ENCODE peak calls at places on chromosomes 16 and 17, in four cellular contexts. T, F, N and B are unnamed samples.

GRCh38 chr17:82527893-82528292 is 8.4 kb downstream of the FOXK2 start:
- DNase-seq in T (no peak), N (no peak), F (no peak), B (no peak)

GRCh38 chr17:38750312-38751121 is 2.0 kb upstream of the PSMB3 start:
- DNase-seq in T (peak; percentile 22), N (peak; percentile 73), F (peak; percentile 57), B (no peak)

GRCh38 chr17:79650283-79650682 is 39.4 kb upstream of the RBFOX3 start:
- DNase-seq in F (no peak), N (peak; percentile 13), T (no peak), B (peak; percentile 16)

GRCh38 chr16:2512920-2513404 is 790 bp upstream of the ATP6V0C start:
- DNase-seq in N (peak; percentile 77), F (peak; percentile 53), T (no peak), B (peak; percentile 72)

GRCh38 chr16:72455743-72456659 is 284.0 kb upstream of the PMFBP1 start:
- DNase-seq in F (no peak), N (no peak), T (no peak), B (no peak)

GRCh38 chr17:40727447-40728231 is 24.1 kb upstream of the KRT24 start:
- DNase-seq in F (no peak), T (peak; percentile 4), N (no peak), B (no peak)

GRCh38 chr17:61589990-61590389 is 1.0 kb downstream of the NACA2 start:
- DNase-seq in F (no peak), N (no peak), T (no peak), B (no peak)

GRCh38 chr17:8005951-8006730 is 3.7 kb downstream of the GUCY2D start:
- DNase-seq in F (peak; percentile 36), T (no peak), N (no peak), B (no peak)

GRCh38 chr16:15482068-15482747 is 47.8 kb downstream of the BMERB1 start:
- DNase-seq in N (no peak), T (peak; percentile 99), F (peak; percentile 97), B (peak; percentile 90)

GRCh38 chr17:10053976-10054551 is 144.3 kb downstream of the GAS7 start:
- DNase-seq in F (no peak), T (no peak), N (no peak), B (no peak)

GRCh38 chr17:71460943-71461342 is 659.9 kb upstream of the SOX9 start:
- DNase-seq in T (peak; percentile 43), F (peak; percentile 30), N (peak; percentile 52), B (no peak)

GRCh38 chr16:8167436-8167835 is 422.9 kb downstream of the TMEM114 start:
- DNase-seq in T (no peak), N (no peak), F (no peak), B (no peak)

GRCh38 chr17:40551091-40551873 is 14.0 kb downstream of the CCR7 start:
- DNase-seq in T (peak; percentile 100), F (no peak), N (no peak), B (no peak)

GRCh38 chr16:73996624-73997339 is 299.8 kb upstream of the PSMD7 start:
- DNase-seq in T (no peak), N (no peak), F (no peak), B (no peak)

GRCh38 chr17:42135664-42136653 is 13.4 kb downstream of the HSPB9 start:
- DNase-seq in N (no peak), T (peak; percentile 85), F (peak; percentile 74), B (peak; percentile 82)

GRCh38 chr16:1026784-1027415 is 45.3 kb downstream of the SOX8 start:
- DNase-seq in N (no peak), F (no peak), T (no peak), B (no peak)

GRCh38 chr16:23974223-23974622 is 138.4 kb downstream of the PRKCB start:
- DNase-seq in N (peak; percentile 73), T (no peak), F (peak; percentile 86), B (peak; percentile 81)

GRCh38 chr16:49281843-49282642 is 405 bp upstream of the CBLN1 start:
- DNase-seq in T (peak; percentile 16), F (peak; percentile 97), N (peak; percentile 96), B (peak; percentile 92)

GRCh38 chr16:883340-883739 is 82.8 kb upstream of the GNG13 start:
- DNase-seq in N (no peak), F (no peak), T (no peak), B (no peak)

GRCh38 chr16:84303023-84303422 is 8.3 kb downstream of the WFDC1 start:
- DNase-seq in F (no peak), T (peak; percentile 73), N (no peak), B (no peak)
- H3K56ac ChIP-seq in F (no peak overlapping the region), T (peak overlapping the region; percentile 92), N (no peak overlapping the region), B (no peak overlapping the region)

DNA sequence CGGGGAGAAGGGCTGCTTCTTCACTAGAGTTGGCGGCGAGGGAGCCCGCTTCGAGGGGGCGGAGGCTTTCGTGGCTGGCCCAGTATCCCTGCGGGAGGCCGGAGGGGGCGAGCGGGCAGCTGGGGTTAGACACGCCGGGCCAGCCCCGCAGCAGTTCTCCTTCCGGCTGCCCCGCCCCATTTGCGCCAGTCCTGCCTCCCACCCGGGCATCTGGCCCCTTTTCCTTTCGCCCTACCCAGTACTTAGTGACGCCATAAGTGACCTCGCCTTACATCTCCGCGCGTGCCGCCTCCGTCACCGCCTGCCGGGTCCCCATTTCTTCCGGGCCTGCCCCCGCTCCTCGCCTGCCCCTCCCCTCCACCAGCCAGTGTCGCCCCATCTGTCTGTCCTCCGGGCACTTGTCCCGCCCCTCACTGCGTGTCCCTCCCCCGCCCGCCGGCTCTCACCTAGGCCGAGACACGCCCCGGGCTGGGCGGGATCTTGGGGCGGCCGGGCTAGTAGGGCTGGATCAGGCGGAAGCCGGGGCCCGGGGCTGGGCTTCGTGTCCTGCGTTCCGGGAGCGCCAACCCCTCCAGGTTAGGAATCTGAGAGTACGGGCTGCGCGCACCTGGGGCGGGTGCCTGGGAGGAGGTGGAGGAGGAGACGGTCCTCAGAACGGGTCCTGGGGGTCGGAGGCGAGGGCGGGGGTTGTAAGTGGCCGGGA is 14.3 kb downstream of the SPATA32 start:
- DNase-seq in F (peak; percentile 98), T (peak; percentile 90), N (peak; percentile 97), B (peak; percentile 100)
- H2BK120ac ChIP-seq in F (no peak overlapping the region), T (peak overlapping the region; percentile 9), N (peak overlapping the region; percentile 24), B (no peak overlapping the region)

DNA sequence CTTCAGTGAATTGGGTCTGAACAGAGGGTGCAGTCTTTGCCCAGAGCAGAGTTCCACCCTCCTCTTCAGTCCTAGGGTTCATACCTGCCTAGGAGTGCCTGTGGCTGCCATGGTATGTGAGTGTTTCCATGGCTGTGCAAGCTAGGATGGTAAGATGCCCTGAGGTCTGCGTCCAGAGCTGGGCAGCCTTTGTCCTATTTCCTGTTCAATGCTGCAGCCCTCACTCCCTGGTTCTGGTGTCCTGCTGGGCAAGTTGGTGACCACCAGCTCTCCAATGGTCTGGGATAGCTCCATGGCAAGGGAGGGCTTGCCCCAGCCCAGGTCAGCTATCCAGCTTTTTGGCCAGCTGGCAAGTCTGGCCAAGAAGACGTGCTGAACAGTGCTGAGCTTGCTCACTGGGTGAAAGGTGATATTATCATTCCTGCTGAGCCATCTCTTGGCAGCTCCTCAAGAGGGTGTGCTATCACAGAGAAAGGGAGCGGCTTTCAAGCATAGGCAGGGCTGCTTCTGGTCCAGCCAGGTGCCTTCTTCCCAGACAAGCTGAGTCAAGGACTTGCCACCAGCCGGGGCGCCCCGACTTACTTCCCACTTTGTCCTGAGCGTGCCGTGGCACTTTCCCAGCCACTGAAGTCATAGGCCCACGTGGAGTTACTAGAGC is 13.0 kb upstream of the NFATC3 start:
- DNase-seq in T (peak; percentile 78), F (no peak), N (peak; percentile 27), B (no peak)
- H3K56ac ChIP-seq in T (no peak overlapping the region), F (no peak overlapping the region), N (no peak overlapping the region), B (no peak overlapping the region)

GRCh38 chr17:27807567-27808470 is 7.5 kb upstream of the NOS2 start:
- DNase-seq in N (no peak), F (no peak), T (no peak), B (no peak)

GRCh38 chr17:27804113-27804512 is 3.8 kb upstream of the NOS2 start:
- DNase-seq in N (no peak), T (no peak), F (no peak), B (peak; percentile 55)

GRCh38 chr17:27802962-27803680 is 2.8 kb upstream of the NOS2 start:
- DNase-seq in T (no peak), N (no peak), F (peak; percentile 35), B (no peak)

GRCh38 chr17:27808629-27809028 is 8.3 kb upstream of the NOS2 start:
- DNase-seq in T (no peak), F (no peak), N (no peak), B (peak; percentile 52)

DNA sequence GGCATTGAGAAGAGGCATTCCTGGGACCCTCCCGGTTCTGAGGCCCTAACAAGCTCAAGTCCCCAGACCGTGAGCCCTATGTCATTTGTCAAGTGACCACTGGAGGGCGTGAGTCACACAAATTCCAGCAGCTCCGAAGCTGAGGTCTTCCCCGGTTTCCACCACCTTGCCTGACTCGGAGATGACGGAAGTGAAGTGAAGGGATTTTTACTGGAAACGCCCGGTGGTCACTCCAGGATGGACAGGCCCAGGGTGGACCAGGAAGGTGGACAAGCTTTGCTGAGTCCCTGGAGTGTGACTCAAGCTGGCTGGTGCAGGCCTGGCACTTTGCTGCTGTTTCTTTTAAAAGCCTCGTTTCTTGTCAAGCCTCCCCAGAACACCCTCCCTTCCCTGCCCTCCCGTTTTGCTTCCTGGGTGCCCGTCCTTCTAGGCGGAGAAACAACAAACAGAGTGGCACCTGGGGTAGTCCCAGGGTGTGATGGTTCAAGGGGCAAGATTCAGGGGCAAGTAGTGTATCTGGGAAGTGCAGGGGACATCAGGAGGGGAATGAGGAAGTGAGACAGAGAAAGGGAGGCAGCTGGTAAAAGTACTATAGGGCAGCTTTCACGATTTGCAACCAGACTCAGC is 5.3 kb upstream of the NOS2 start:
- DNase-seq in N (peak; percentile 91), T (peak; percentile 86), F (peak; percentile 92), B (peak; percentile 94)
- H2BK120ac ChIP-seq in N (no peak overlapping the region), T (peak overlapping the region; percentile 69), F (no peak overlapping the region), B (no peak overlapping the region)

GRCh38 chr17:77449373-77449907 is 308.7 kb downstream of the SEC14L1 start:
- DNase-seq in F (no peak), N (peak; percentile 48), T (no peak), B (no peak)

GRCh38 chr17:77450742-77451270 is 310.0 kb downstream of the SEC14L1 start:
- DNase-seq in F (no peak), N (no peak), T (no peak), B (no peak)

GRCh38 chr17:77449908-77450741 is 309.4 kb downstream of the SEC14L1 start:
- DNase-seq in N (peak; percentile 78), F (peak; percentile 90), T (peak; percentile 72), B (peak; percentile 84)

GRCh38 chr17:77451894-77452852 is 311.4 kb downstream of the SEC14L1 start:
- DNase-seq in F (peak; percentile 87), T (peak; percentile 72), N (peak; percentile 69), B (peak; percentile 76)

GRCh38 chr17:77451271-77451893 is 310.6 kb downstream of the SEC14L1 start:
- DNase-seq in N (peak; percentile 88), F (peak; percentile 94), T (peak; percentile 69), B (peak; percentile 95)
- H3K56ac ChIP-seq in N (peak overlapping the region; percentile 60), F (peak overlapping the region; percentile 87), T (peak overlapping the region; percentile 88), B (no peak overlapping the region)

DNA sequence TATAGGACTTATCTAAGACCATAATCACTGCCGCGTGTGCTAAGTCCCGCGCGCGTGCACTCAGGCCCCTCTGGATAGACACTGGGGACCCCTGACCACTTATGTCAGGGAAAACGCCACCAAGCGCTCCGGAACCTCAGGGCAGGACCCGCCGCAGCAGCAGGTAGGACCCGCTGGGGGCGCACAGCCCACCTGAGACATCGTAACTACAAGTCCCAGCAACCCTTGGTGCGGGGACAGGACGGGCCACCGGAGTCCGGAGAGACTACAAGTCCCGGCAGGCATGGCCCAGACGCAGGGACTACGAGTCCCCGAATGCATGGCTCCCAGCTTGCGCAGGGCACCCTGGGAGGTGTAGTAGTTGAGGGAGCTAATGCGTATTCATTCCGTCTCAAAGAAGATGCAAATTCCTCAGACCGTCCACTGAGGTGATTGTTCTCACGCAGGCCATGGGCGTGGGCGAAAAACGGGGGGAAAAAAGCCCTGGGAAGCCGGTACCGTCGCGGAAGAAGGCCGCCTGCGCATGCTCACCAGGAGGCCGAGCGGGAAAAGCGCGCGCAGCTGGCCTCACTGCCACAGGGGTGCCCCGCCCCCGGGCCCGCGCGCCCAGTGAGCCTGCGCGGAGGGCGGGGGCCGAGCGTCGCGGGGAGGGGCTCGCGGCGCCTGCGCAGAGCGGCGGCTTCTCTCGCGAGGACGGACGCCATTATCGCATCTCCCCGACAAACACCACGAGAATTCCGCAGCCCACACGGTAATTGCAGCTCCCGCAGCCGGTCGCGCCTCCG is at the start of gene BANP:
- DNase-seq in F (peak; percentile 100), T (peak; percentile 98), N (peak; percentile 93), B (peak; percentile 100)
- H2BK120ac ChIP-seq in F (peak within 1 kb of the TSS; percentile 16), T (peak within 1 kb of the TSS; percentile 100), N (peak within 1 kb of the TSS; percentile 86), B (no peak within 1 kb of the TSS)